ENCODE peak calls at places on chromosome 22, in seven cellular contexts. J is gastrocnemius medialis; I is aorta; U is CD4-positive, alpha-beta memory T cell; N is lower lobe of right lung; S is pancreas; Z is CD8-positive, alpha-beta T cell. Y is an unnamed sample.

GRCh38 chr22:44703269-44703870 is 1.4 kb downstream of the PRR5 start:
- DNase-seq in J (no peak), I (no peak), U (no peak), S (no peak), N (no peak), Z (peak; percentile 5), Y (no peak)

GRCh38 chr22:41983516-41983915 is 14.3 kb downstream of the SEPTIN3 start:
- DNase-seq in I (no peak), S (no peak), J (no peak), N (no peak), Z (no peak), U (no peak), Y (no peak)

GRCh38 chr22:41862160-41862529 is 29.2 kb downstream of the SREBF2 start:
- DNase-seq in N (no peak), Z (peak; percentile 60), U (peak; percentile 76), S (no peak), I (no peak), J (no peak), Y (no peak)

GRCh38 chr22:41446057-41446501 is 522 bp downstream of the TOB2 start:
- DNase-seq in Z (no peak), S (peak; percentile 28), U (no peak), J (peak; percentile 13), I (no peak), N (peak; percentile 59), Y (no peak)

GRCh38 chr22:49889071-49889470 is 29.2 kb downstream of the ALG12 start:
- DNase-seq in S (no peak), U (no peak), Z (no peak), I (no peak), J (no peak), N (no peak), Y (no peak)

GRCh38 chr22:39991164-39991860 is 3.4 kb upstream of the FAM83F start:
- DNase-seq in I (peak; percentile 10), Z (no peak), U (no peak), N (no peak), J (no peak), S (peak; percentile 32), Y (no peak)

GRCh38 chr22:50503475-50504145 is 3.9 kb downstream of the LMF2 start:
- DNase-seq in I (no peak), N (peak; percentile 50), S (no peak), U (no peak), J (no peak), Z (no peak), Y (no peak)

GRCh38 chr22:19107730-19108074 is 14.5 kb downstream of the DGCR2 start:
- DNase-seq in U (no peak), I (peak; percentile 35), S (no peak), N (no peak), Z (no peak), J (no peak), Y (no peak)

GRCh38 chr22:21652010-21652546 is 10.0 kb downstream of the SDF2L1 start:
- DNase-seq in J (peak; percentile 78), I (peak; percentile 96), U (peak; percentile 88), S (no peak), Z (peak; percentile 76), N (peak; percentile 91), Y (peak; percentile 69)

GRCh38 chr22:32880906-32881596 is 79.5 kb downstream of the TIMP3 start:
- DNase-seq in I (peak; percentile 82), N (peak; percentile 64), U (no peak), Z (no peak), J (no peak), S (peak; percentile 18), Y (no peak)

GRCh38 chr22:23119492-23120414 is 22.0 kb downstream of the RSPH14 start:
- DNase-seq in N (no peak), I (no peak), Z (peak; percentile 66), J (no peak), S (no peak), U (peak; percentile 81), Y (no peak)

GRCh38 chr22:23520875-23521441 is 59.1 kb downstream of the IGLL1 start:
- DNase-seq in U (no peak), Z (no peak), J (no peak), N (peak; percentile 54), S (no peak), I (no peak), Y (no peak)

GRCh38 chr22:42389137-42389536 is 43.1 kb downstream of the NFAM1 start:
- DNase-seq in Z (no peak), U (no peak), I (no peak), J (no peak), N (no peak), S (no peak), Y (no peak)

GRCh38 chr22:43835736-43836135 is 23.6 kb upstream of the EFCAB6 start:
- DNase-seq in Z (no peak), J (no peak), S (no peak), N (peak; percentile 18), U (no peak), I (no peak), Y (no peak)

GRCh38 chr22:21818487-21819182 is 48.8 kb downstream of the MAPK1 start:
- DNase-seq in S (no peak), U (no peak), J (no peak), N (no peak), Z (no peak), I (no peak), Y (no peak)

GRCh38 chr22:22061085-22062077 is 78.8 kb upstream of the TOP3B start:
- DNase-seq in N (no peak), Z (no peak), J (peak; percentile 18), U (no peak), S (peak; percentile 6), I (no peak), Y (peak; percentile 23)

GRCh38 chr22:43231724-43232034 is 44.7 kb upstream of the TTLL12 start:
- DNase-seq in Z (no peak), S (no peak), J (no peak), U (no peak), N (no peak), I (no peak), Y (no peak)

GRCh38 chr22:39617761-39618757 is 47.5 kb downstream of the CACNA1I start:
- DNase-seq in U (no peak), S (no peak), J (no peak), I (no peak), N (no peak), Z (no peak), Y (no peak)

GRCh38 chr22:39594411-39594810 is 23.9 kb downstream of the CACNA1I start:
- DNase-seq in Z (no peak), U (no peak), J (no peak), I (no peak), N (no peak), S (no peak), Y (no peak)

GRCh38 chr22:39253427-39254070 is 8.8 kb upstream of the PDGFB start:
- DNase-seq in N (no peak), J (peak; percentile 87), I (peak; percentile 87), U (no peak), S (peak; percentile 84), Z (no peak), Y (no peak)

GRCh38 chr22:24810043-24810749 is 4.2 kb downstream of the SGSM1 start:
- DNase-seq in S (no peak), I (peak; percentile 81), J (no peak), U (no peak), Z (no peak), N (no peak), Y (peak; percentile 54)

GRCh38 chr22:26768986-26769385 is 111.6 kb downstream of the MIAT start:
- DNase-seq in J (no peak), Z (no peak), U (no peak), I (no peak), S (no peak), N (no peak), Y (no peak)

GRCh38 chr22:19799322-19800190 is 39.0 kb downstream of the TBX1 start:
- DNase-seq in Z (no peak), J (peak; percentile 45), U (no peak), I (peak; percentile 88), N (peak; percentile 41), S (no peak), Y (no peak)

GRCh38 chr22:37021041-37021440 is 1.5 kb downstream of the MPST start:
- DNase-seq in S (no peak), N (no peak), U (no peak), I (no peak), J (no peak), Z (no peak), Y (no peak)
- H3K27ac ChIP-seq in S (no peak overlapping the region), N (no peak overlapping the region), U (no peak overlapping the region), I (no peak overlapping the region), J (peak overlapping the region; percentile 88), Z (no peak overlapping the region), Y (no peak overlapping the region)

DNA sequence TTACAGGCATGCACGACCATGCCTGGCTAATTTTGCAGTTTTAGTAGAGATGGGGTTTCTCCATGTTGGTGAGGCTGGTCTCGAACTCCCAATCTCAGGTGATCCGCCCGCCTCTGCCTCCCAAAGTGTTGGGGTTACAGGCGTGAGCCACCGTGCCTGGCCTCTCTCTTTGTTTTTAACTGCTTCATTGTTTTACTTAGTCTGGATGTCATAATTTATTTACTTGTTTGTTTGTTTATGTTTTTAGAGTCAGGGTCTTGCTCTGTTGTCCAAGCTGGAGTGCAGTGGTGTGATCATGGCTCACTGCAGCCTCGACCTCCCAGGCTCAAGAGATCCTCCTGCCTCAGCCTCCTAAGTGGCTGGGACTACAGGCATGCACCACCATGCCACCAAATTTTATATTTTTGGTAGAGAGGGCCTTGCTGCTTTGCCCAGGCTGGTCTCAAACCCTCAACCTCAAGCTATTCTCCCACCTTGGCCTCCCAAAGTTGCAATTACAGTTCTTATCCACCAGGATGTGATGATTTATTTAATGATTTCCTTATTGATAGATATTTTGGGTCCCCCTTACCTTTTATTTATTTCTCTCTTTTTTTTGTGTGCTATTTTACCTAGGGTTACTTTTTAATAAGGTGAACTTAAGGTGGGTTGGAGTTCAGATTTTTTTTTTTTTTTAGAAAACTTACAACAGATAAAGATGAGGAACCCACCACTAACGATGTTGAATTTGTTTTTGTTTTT is 52.6 kb upstream of the ADA2 start:
- DNase-seq in J (no peak), N (peak; percentile 12), S (no peak), U (no peak), I (peak; percentile 39), Z (no peak), Y (no peak)
- H3K27ac ChIP-seq in J (no peak overlapping the region), N (no peak overlapping the region), S (no peak overlapping the region), U (no peak overlapping the region), I (no peak overlapping the region), Z (no peak overlapping the region), Y (no peak overlapping the region)

GRCh38 chr22:36253523-36254490 is 874 bp downstream of the APOL1 start:
- DNase-seq in J (no peak), S (no peak), N (no peak), U (no peak), Z (no peak), I (no peak), Y (no peak)
- H3K27ac ChIP-seq in J (peak overlapping the region; percentile 76), S (no peak overlapping the region), N (peak overlapping the region; percentile 80), U (peak overlapping the region; percentile 73), Z (peak overlapping the region; percentile 67), I (peak overlapping the region; percentile 31), Y (peak overlapping the region; percentile 42)

DNA sequence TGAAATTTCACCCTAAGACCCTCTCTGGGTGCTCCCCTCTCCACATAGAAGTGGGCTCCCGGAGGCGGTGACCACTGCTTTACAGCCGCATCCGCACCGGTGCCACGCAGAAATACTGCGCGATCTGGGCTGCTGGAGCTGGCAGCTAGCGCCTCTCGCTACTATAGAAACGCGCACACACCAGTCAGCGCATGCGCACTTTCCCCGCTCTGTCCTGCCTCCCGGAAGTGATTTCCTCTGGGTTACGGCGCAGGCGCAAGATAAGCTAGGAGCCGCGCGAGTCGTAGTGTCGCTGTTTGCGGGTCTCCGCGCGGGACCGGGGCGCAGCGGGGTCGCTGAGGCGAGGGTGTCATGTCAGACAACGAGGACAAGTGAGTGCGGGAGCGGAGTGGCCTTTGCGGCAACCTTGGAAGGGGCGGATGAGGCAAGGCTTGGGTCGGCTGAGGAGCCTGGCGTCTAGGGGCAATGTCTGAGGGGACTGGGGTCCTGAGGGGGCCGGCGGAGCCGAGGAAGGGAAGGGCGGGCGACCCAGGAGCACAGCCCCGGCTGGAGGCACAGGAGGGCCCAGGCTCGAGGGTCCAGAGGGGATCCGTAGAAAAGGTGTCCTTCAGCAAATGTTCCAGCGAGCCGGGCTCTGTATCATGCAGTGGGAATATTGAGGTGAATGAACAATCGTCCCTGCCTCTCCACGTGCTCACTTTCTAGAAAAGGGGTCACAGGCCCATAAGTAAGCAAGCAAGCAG is at the start of the genes C22orf23 and POLR2F:
- DNase-seq in I (peak; percentile 99), J (peak; percentile 89), Z (peak; percentile 96), S (peak; percentile 94), N (peak; percentile 98), U (peak; percentile 96), Y (peak; percentile 94)
- H3K27ac ChIP-seq in I (no peak within 1 kb of the TSS), J (peak within 1 kb of the TSS; percentile 90), Z (peak within 1 kb of the TSS; percentile 79), S (peak within 1 kb of the TSS; percentile 2), N (peak within 1 kb of the TSS; percentile 80), U (peak within 1 kb of the TSS; percentile 72), Y (peak within 1 kb of the TSS; percentile 82)

Y was measured in substantia nigra.